ENCODE peak calls at places on chromosomes 16 and 17, in five cellular contexts. One of them, this sample, is unnamed.

GRCh38 chr17:31428111-31428510 is 36.6 kb downstream of the RAB11FIP4 start:
- DNase-seq in MV-4-11: no peak
- DNase-seq in HEK293T: no peak
- DNase-seq in naive thymus-derived CD8-positive, alpha-beta T cell: no peak
- DNase-seq in left colon: no peak
- DNase-seq in this sample: no peak

GRCh38 chr17:60539807-60540206 is 13.8 kb upstream of the APPBP2 start:
- DNase-seq in MV-4-11: no peak
- DNase-seq in HEK293T: no peak
- DNase-seq in naive thymus-derived CD8-positive, alpha-beta T cell: no peak
- DNase-seq in left colon: no peak
- DNase-seq in this sample: no peak

GRCh38 chr16:7964717-7965116 is 625.6 kb downstream of the TMEM114 start:
- DNase-seq in MV-4-11: no peak
- DNase-seq in HEK293T: no peak
- DNase-seq in naive thymus-derived CD8-positive, alpha-beta T cell: no peak
- DNase-seq in left colon: no peak
- DNase-seq in this sample: no peak

GRCh38 chr16:48335961-48336360 is 49.3 kb downstream of the SIAH1 start:
- DNase-seq in MV-4-11: no peak
- DNase-seq in HEK293T: no peak
- DNase-seq in naive thymus-derived CD8-positive, alpha-beta T cell: no peak
- DNase-seq in left colon: no peak
- DNase-seq in this sample: no peak

GRCh38 chr16:49854227-49855203 is 1.4 kb downstream of the ZNF423 start:
- DNase-seq in MV-4-11: no peak
- DNase-seq in HEK293T: peak
- DNase-seq in naive thymus-derived CD8-positive, alpha-beta T cell: no peak
- DNase-seq in left colon: no peak
- DNase-seq in this sample: no peak

GRCh38 chr17:49730078-49730786 is 22.5 kb upstream of the SLC35B1 start:
- DNase-seq in MV-4-11: no peak
- DNase-seq in HEK293T: no peak
- DNase-seq in naive thymus-derived CD8-positive, alpha-beta T cell: no peak
- DNase-seq in left colon: peak
- DNase-seq in this sample: peak

GRCh38 chr17:78822552-78822951 is 18.1 kb downstream of the USP36 start:
- DNase-seq in MV-4-11: no peak
- DNase-seq in HEK293T: no peak
- DNase-seq in naive thymus-derived CD8-positive, alpha-beta T cell: no peak
- DNase-seq in left colon: no peak
- DNase-seq in this sample: no peak

GRCh38 chr16:668519-669171 is 713 bp downstream of the RHOT2 start:
- DNase-seq in MV-4-11: no peak
- DNase-seq in HEK293T: no peak
- DNase-seq in naive thymus-derived CD8-positive, alpha-beta T cell: no peak
- DNase-seq in left colon: no peak
- DNase-seq in this sample: no peak

GRCh38 chr16:4523686-4524085 is 14.9 kb downstream of the CDIP1 start:
- DNase-seq in MV-4-11: no peak
- DNase-seq in HEK293T: no peak
- DNase-seq in naive thymus-derived CD8-positive, alpha-beta T cell: no peak
- DNase-seq in left colon: no peak
- DNase-seq in this sample: no peak

GRCh38 chr17:66602659-66603363 is 232.1 kb upstream of the CACNG5 start:
- DNase-seq in MV-4-11: no peak
- DNase-seq in HEK293T: no peak
- DNase-seq in naive thymus-derived CD8-positive, alpha-beta T cell: no peak
- DNase-seq in left colon: no peak
- DNase-seq in this sample: no peak

GRCh38 chr16:82034981-82035612 is at the start of gene HSD17B2:
- DNase-seq in MV-4-11: no peak
- DNase-seq in HEK293T: no peak
- DNase-seq in naive thymus-derived CD8-positive, alpha-beta T cell: no peak
- DNase-seq in left colon: peak
- DNase-seq in this sample: no peak

GRCh38 chr17:81171941-81172340 is 5.9 kb upstream of the AATK start:
- DNase-seq in MV-4-11: no peak
- DNase-seq in HEK293T: no peak
- DNase-seq in naive thymus-derived CD8-positive, alpha-beta T cell: no peak
- DNase-seq in left colon: no peak
- DNase-seq in this sample: no peak

GRCh38 chr16:4377573-4378146 is 6.0 kb downstream of the VASN start:
- DNase-seq in MV-4-11: no peak
- DNase-seq in HEK293T: no peak
- DNase-seq in naive thymus-derived CD8-positive, alpha-beta T cell: no peak
- DNase-seq in left colon: no peak
- DNase-seq in this sample: no peak

GRCh38 chr17:6815775-6816174 is 15.8 kb downstream of the TEKT1 start:
- DNase-seq in MV-4-11: no peak
- DNase-seq in HEK293T: no peak
- DNase-seq in naive thymus-derived CD8-positive, alpha-beta T cell: no peak
- DNase-seq in left colon: no peak
- DNase-seq in this sample: no peak

GRCh38 chr16:17374668-17375255 is 96.0 kb downstream of the XYLT1 start:
- DNase-seq in MV-4-11: no peak
- DNase-seq in HEK293T: no peak
- DNase-seq in naive thymus-derived CD8-positive, alpha-beta T cell: no peak
- DNase-seq in left colon: no peak
- DNase-seq in this sample: no peak

GRCh38 chr17:45223541-45224528 is 2.1 kb downstream of the FMNL1 start:
- DNase-seq in MV-4-11: no peak
- DNase-seq in HEK293T: no peak
- DNase-seq in naive thymus-derived CD8-positive, alpha-beta T cell: peak
- DNase-seq in left colon: no peak
- DNase-seq in this sample: no peak

GRCh38 chr17:77498875-77499698 is 358.3 kb downstream of the SEC14L1 start:
- DNase-seq in MV-4-11: no peak
- DNase-seq in HEK293T: no peak
- DNase-seq in naive thymus-derived CD8-positive, alpha-beta T cell: no peak
- DNase-seq in left colon: no peak
- DNase-seq in this sample: no peak

GRCh38 chr17:45794840-45795239 is 10.7 kb downstream of the CRHR1 start:
- DNase-seq in MV-4-11: no peak
- DNase-seq in HEK293T: peak
- DNase-seq in naive thymus-derived CD8-positive, alpha-beta T cell: no peak
- DNase-seq in left colon: no peak
- DNase-seq in this sample: no peak

GRCh38 chr17:41689497-41690299 is 1.0 kb downstream of the EIF1 start:
- DNase-seq in MV-4-11: peak
- DNase-seq in HEK293T: no peak
- DNase-seq in naive thymus-derived CD8-positive, alpha-beta T cell: peak
- DNase-seq in left colon: peak
- DNase-seq in this sample: no peak

GRCh38 chr17:1234455-1234854 is 35.8 kb upstream of the BHLHA9 start:
- DNase-seq in MV-4-11: no peak
- DNase-seq in HEK293T: no peak
- DNase-seq in naive thymus-derived CD8-positive, alpha-beta T cell: no peak
- DNase-seq in left colon: no peak
- DNase-seq in this sample: no peak

GRCh38 chr16:65660390-65660789 is 538.5 kb upstream of the CDH11 start:
- DNase-seq in MV-4-11: no peak
- DNase-seq in HEK293T: no peak
- DNase-seq in naive thymus-derived CD8-positive, alpha-beta T cell: no peak
- DNase-seq in left colon: no peak
- DNase-seq in this sample: peak

GRCh38 chr17:77231076-77231871 is 90.5 kb downstream of the SEC14L1 start:
- DNase-seq in MV-4-11: no peak
- DNase-seq in HEK293T: no peak
- DNase-seq in naive thymus-derived CD8-positive, alpha-beta T cell: no peak
- DNase-seq in left colon: no peak
- DNase-seq in this sample: no peak

GRCh38 chr17:32596666-32597065 is 109.9 kb downstream of the CDK5R1 start:
- DNase-seq in MV-4-11: no peak
- DNase-seq in HEK293T: no peak
- DNase-seq in naive thymus-derived CD8-positive, alpha-beta T cell: no peak
- DNase-seq in left colon: no peak
- DNase-seq in this sample: no peak

GRCh38 chr17:5587431-5588032 is 3.2 kb upstream of the NLRP1 start:
- DNase-seq in MV-4-11: peak
- DNase-seq in HEK293T: peak
- DNase-seq in naive thymus-derived CD8-positive, alpha-beta T cell: peak
- DNase-seq in left colon: no peak
- DNase-seq in this sample: peak

GRCh38 chr17:81931557-81932332 is 4.2 kb upstream of the MAFG start:
- DNase-seq in MV-4-11: no peak
- DNase-seq in HEK293T: no peak
- DNase-seq in naive thymus-derived CD8-positive, alpha-beta T cell: no peak
- DNase-seq in left colon: peak
- DNase-seq in this sample: no peak

GRCh38 chr17:34375598-34375997 is 12.6 kb upstream of the CCL1 start:
- DNase-seq in MV-4-11: no peak
- DNase-seq in HEK293T: no peak
- DNase-seq in naive thymus-derived CD8-positive, alpha-beta T cell: no peak
- DNase-seq in left colon: no peak
- DNase-seq in this sample: no peak

GRCh38 chr16:86010680-86011141 is 111.7 kb downstream of the IRF8 start:
- DNase-seq in MV-4-11: peak
- DNase-seq in HEK293T: no peak
- DNase-seq in naive thymus-derived CD8-positive, alpha-beta T cell: no peak
- DNase-seq in left colon: no peak
- DNase-seq in this sample: no peak

GRCh38 chr17:75914643-75915265 is 10.1 kb upstream of the MRPL38 start:
- DNase-seq in MV-4-11: no peak
- DNase-seq in HEK293T: no peak
- DNase-seq in naive thymus-derived CD8-positive, alpha-beta T cell: no peak
- DNase-seq in left colon: no peak
- DNase-seq in this sample: no peak

GRCh38 chr17:627051-627450 is 87.6 kb downstream of the VPS53 start:
- DNase-seq in MV-4-11: no peak
- DNase-seq in HEK293T: no peak
- DNase-seq in naive thymus-derived CD8-positive, alpha-beta T cell: no peak
- DNase-seq in left colon: no peak
- DNase-seq in this sample: no peak

GRCh38 chr16:70646260-70647241 is at the start of gene IL34:
- DNase-seq in MV-4-11: no peak
- DNase-seq in HEK293T: peak
- DNase-seq in naive thymus-derived CD8-positive, alpha-beta T cell: no peak
- DNase-seq in left colon: no peak
- DNase-seq in this sample: no peak

GRCh38 chr16:75025766-75026165 is 26.9 kb downstream of the ZNRF1 start:
- DNase-seq in MV-4-11: no peak
- DNase-seq in HEK293T: peak
- DNase-seq in naive thymus-derived CD8-positive, alpha-beta T cell: no peak
- DNase-seq in left colon: no peak
- DNase-seq in this sample: no peak

GRCh38 chr17:64536913-64537312 is 30.1 kb downstream of the CEP95 start:
- DNase-seq in MV-4-11: no peak
- DNase-seq in HEK293T: no peak
- DNase-seq in naive thymus-derived CD8-positive, alpha-beta T cell: no peak
- DNase-seq in left colon: no peak
- DNase-seq in this sample: no peak

GRCh38 chr17:82217530-82218204 is 5.0 kb upstream of the CCDC57 start:
- DNase-seq in MV-4-11: peak
- DNase-seq in HEK293T: no peak
- DNase-seq in naive thymus-derived CD8-positive, alpha-beta T cell: no peak
- DNase-seq in left colon: peak
- DNase-seq in this sample: peak

This sample was measured in stromal cell of bone marrow.